ENCODE peak calls at places on chromosomes 11 and 22, in eight cellular contexts. F, H, T, W, Z, C, K and L are unnamed samples.
A peak's percentile ranks its signal among the peaks of the same experiment; 100 is the strongest.

GRCh38 chr11:2462092-2462985 is 17.5 kb downstream of the KCNQ1 start:
- DNase-seq in F (no peak), H (no peak), T (no peak), W (no peak), Z (no peak), C (no peak), K (no peak), L (peak; percentile 12)

GRCh38 chr11:58928082-58928574 is 11.2 kb upstream of the GLYATL1 start:
- DNase-seq in F (no peak), H (no peak), T (no peak), W (no peak), Z (no peak), C (no peak), K (no peak), L (no peak)

GRCh38 chr11:69371731-69372588 is 78.0 kb downstream of the MYEOV start:
- DNase-seq in F (no peak), H (no peak), T (no peak), W (no peak), Z (peak; percentile 65), C (peak; percentile 6), K (no peak), L (peak; percentile 10)

GRCh38 chr22:37208401-37209139 is 3.7 kb downstream of the SSTR3 start:
- DNase-seq in F (no peak), H (no peak), T (no peak), W (no peak), Z (peak; percentile 43), C (no peak), K (no peak), L (no peak)

GRCh38 chr11:123822022-123822421 is 15.9 kb upstream of the OR6M1 start:
- DNase-seq in F (no peak), H (no peak), T (no peak), W (no peak), Z (no peak), C (no peak), K (no peak), L (peak; percentile 17)

GRCh38 chr11:120336641-120337132 is 474 bp downstream of the ARHGEF12 start:
- DNase-seq in F (peak; percentile 33), H (peak; percentile 56), T (no peak), W (peak; percentile 35), Z (peak; percentile 87), C (peak; percentile 53), K (peak; percentile 63), L (peak; percentile 39)

GRCh38 chr11:122863704-122864326 is 18.7 kb upstream of the JHY start:
- DNase-seq in F (peak; percentile 59), H (peak; percentile 49), T (peak; percentile 29), W (no peak), Z (no peak), C (peak; percentile 32), K (no peak), L (peak; percentile 62)

GRCh38 chr11:11538277-11538960 is 83.4 kb downstream of the GALNT18 start:
- DNase-seq in F (no peak), H (no peak), T (no peak), W (no peak), Z (peak; percentile 87), C (peak; percentile 81), K (peak; percentile 14), L (peak; percentile 85)

GRCh38 chr11:100805509-100806199 is 118.6 kb downstream of the ARHGAP42 start:
- DNase-seq in F (peak; percentile 80), H (no peak), T (no peak), W (no peak), Z (no peak), C (no peak), K (no peak), L (no peak)

GRCh38 chr22:36865346-36865745 is 4.5 kb downstream of the NCF4 start:
- DNase-seq in F (no peak), H (no peak), T (no peak), W (no peak), Z (no peak), C (no peak), K (no peak), L (no peak)

GRCh38 chr11:14358729-14359439 is at the start of gene RRAS2:
- DNase-seq in F (peak; percentile 52), H (peak; percentile 82), T (peak; percentile 70), W (peak; percentile 75), Z (peak; percentile 92), C (peak; percentile 80), K (no peak), L (peak; percentile 91)

GRCh38 chr11:17598700-17599459 is 51.8 kb downstream of the OTOG start:
- DNase-seq in F (peak; percentile 58), H (peak; percentile 62), T (peak; percentile 65), W (peak; percentile 65), Z (peak; percentile 92), C (peak; percentile 65), K (peak; percentile 23), L (peak; percentile 84)

GRCh38 chr11:64334764-64335741 is 5.0 kb upstream of the CCDC88B start:
- DNase-seq in F (peak; percentile 94), H (no peak), T (no peak), W (peak; percentile 62), Z (no peak), C (no peak), K (no peak), L (no peak)

GRCh38 chr22:41684194-41684593 is 4.5 kb downstream of the SNU13 start:
- DNase-seq in F (no peak), H (no peak), T (no peak), W (no peak), Z (no peak), C (no peak), K (no peak), L (no peak)

GRCh38 chr22:37195921-37196320 is 7.9 kb upstream of the C1QTNF6 start:
- DNase-seq in F (peak; percentile 65), H (no peak), T (no peak), W (no peak), Z (peak; percentile 47), C (no peak), K (no peak), L (no peak)

GRCh38 chr22:41526802-41527799 is 17.2 kb downstream of the POLR3H start:
- DNase-seq in F (peak; percentile 47), H (peak; percentile 30), T (peak; percentile 71), W (peak; percentile 60), Z (peak; percentile 88), C (peak; percentile 50), K (peak; percentile 25), L (peak; percentile 47)

GRCh38 chr11:1292644-1293618 is 16.5 kb downstream of the TOLLIP start:
- DNase-seq in F (no peak), H (no peak), T (no peak), W (no peak), Z (peak; percentile 69), C (peak; percentile 11), K (no peak), L (no peak)

GRCh38 chr22:45772726-45773125 is 101.1 kb downstream of the ATXN10 start:
- DNase-seq in F (no peak), H (no peak), T (no peak), W (no peak), Z (no peak), C (no peak), K (no peak), L (no peak)

GRCh38 chr22:47014946-47015345 is 252.5 kb downstream of the TBC1D22A start:
- DNase-seq in F (no peak), H (no peak), T (no peak), W (no peak), Z (no peak), C (no peak), K (no peak), L (no peak)

GRCh38 chr22:26586556-26587325 is 3.2 kb downstream of the TPST2 start:
- DNase-seq in F (no peak), H (peak; percentile 46), T (no peak), W (no peak), Z (no peak), C (peak; percentile 25), K (no peak), L (peak; percentile 31)

GRCh38 chr22:32539631-32540449 is 65.2 kb downstream of the FBXO7 start:
- DNase-seq in F (no peak), H (peak; percentile 94), T (no peak), W (no peak), Z (peak; percentile 51), C (no peak), K (no peak), L (no peak)

GRCh38 chr11:87173185-87174039 is 135.7 kb downstream of the TMEM135 start:
- DNase-seq in F (peak; percentile 63), H (no peak), T (no peak), W (no peak), Z (no peak), C (no peak), K (no peak), L (no peak)

GRCh38 chr22:39560127-39560526 is 10.4 kb upstream of the CACNA1I start:
- DNase-seq in F (no peak), H (no peak), T (no peak), W (no peak), Z (no peak), C (no peak), K (no peak), L (no peak)

GRCh38 chr11:66842501-66842895 is 743 bp upstream of the RCE1 start:
- DNase-seq in F (no peak), H (no peak), T (no peak), W (no peak), Z (no peak), C (no peak), K (no peak), L (peak; percentile 19)

GRCh38 chr11:72860592-72860991 is 46.4 kb downstream of the ATG16L2 start:
- DNase-seq in F (no peak), H (no peak), T (no peak), W (no peak), Z (no peak), C (no peak), K (no peak), L (no peak)

GRCh38 chr11:62595124-62595523 is 3.8 kb upstream of the TUT1 start:
- DNase-seq in F (no peak), H (no peak), T (no peak), W (no peak), Z (no peak), C (no peak), K (no peak), L (no peak)